ENCODE peak calls at places on chromosomes 5 and 9, in ten cellular contexts. G, F, Y, X, L, O, M, C, T and W are unnamed samples.

GRCh38 chr9:77011973-77012817 is 7.3 kb upstream of the FOXB2 start:
- DNase-seq in G (peak; percentile 76), F (peak; percentile 39), Y (peak; percentile 41), X (peak; percentile 47), L (peak; percentile 61), O (peak; percentile 48), M (no peak), C (peak; percentile 48), T (peak; percentile 5), W (peak; percentile 70)

GRCh38 chr9:4596165-4596922 is 65.8 kb upstream of the PLPP6 start:
- DNase-seq in G (no peak), F (no peak), Y (no peak), X (peak; percentile 33), L (no peak), O (peak; percentile 43), M (no peak), C (no peak), T (no peak), W (no peak)

GRCh38 chr9:93043122-93043521 is 15.4 kb upstream of the SUSD3 start:
- DNase-seq in G (no peak), F (no peak), Y (peak; percentile 45), X (no peak), L (no peak), O (no peak), M (no peak), C (no peak), T (no peak), W (no peak)

GRCh38 chr5:124599048-124599973 is 147.1 kb downstream of the ZNF608 start:
- DNase-seq in G (peak; percentile 35), F (no peak), Y (peak; percentile 41), X (no peak), L (peak; percentile 83), O (peak; percentile 5), M (no peak), C (peak; percentile 4), T (no peak), W (no peak)

GRCh38 chr5:177349762-177350161 is 1.7 kb downstream of the LMAN2 start:
- DNase-seq in G (no peak), F (no peak), Y (no peak), X (no peak), L (no peak), O (no peak), M (no peak), C (no peak), T (no peak), W (no peak)

GRCh38 chr9:119986205-119986604 is 593.8 kb downstream of the CDK5RAP2 start:
- DNase-seq in G (no peak), F (no peak), Y (no peak), X (no peak), L (no peak), O (no peak), M (no peak), C (no peak), T (no peak), W (no peak)

GRCh38 chr9:95316794-95317118 is 753 bp downstream of the FANCC start:
- DNase-seq in G (peak; percentile 81), F (peak; percentile 47), Y (no peak), X (no peak), L (peak; percentile 90), O (peak; percentile 64), M (peak; percentile 70), C (peak; percentile 70), T (no peak), W (peak; percentile 81)

GRCh38 chr9:127162046-127162445 is 39.6 kb upstream of the ANGPTL2 start:
- DNase-seq in G (no peak), F (no peak), Y (no peak), X (no peak), L (no peak), O (no peak), M (peak; percentile 12), C (no peak), T (no peak), W (no peak)

GRCh38 chr5:143435207-143435657 is 31.7 kb upstream of the NR3C1 start:
- DNase-seq in G (no peak), F (no peak), Y (peak; percentile 73), X (peak; percentile 5), L (no peak), O (no peak), M (no peak), C (no peak), T (no peak), W (no peak)

GRCh38 chr5:83570916-83571315 is 99.4 kb downstream of the VCAN start:
- DNase-seq in G (no peak), F (no peak), Y (no peak), X (no peak), L (no peak), O (peak; percentile 46), M (no peak), C (no peak), T (no peak), W (no peak)

GRCh38 chr5:137415231-137415681 is 83.9 kb downstream of the SPOCK1 start:
- DNase-seq in G (no peak), F (no peak), Y (no peak), X (no peak), L (no peak), O (peak; percentile 87), M (no peak), C (peak; percentile 74), T (no peak), W (no peak)

GRCh38 chr5:174010365-174010764 is 21.4 kb downstream of the C5orf47 start:
- DNase-seq in G (no peak), F (no peak), Y (no peak), X (no peak), L (no peak), O (no peak), M (no peak), C (no peak), T (no peak), W (no peak)

GRCh38 chr9:123217148-123217585 is 51.2 kb downstream of the STRBP start:
- DNase-seq in G (no peak), F (no peak), Y (no peak), X (no peak), L (no peak), O (peak; percentile 38), M (no peak), C (no peak), T (no peak), W (no peak)

GRCh38 chr5:56896761-56897160 is 12.6 kb upstream of the SETD9 start:
- DNase-seq in G (no peak), F (no peak), Y (no peak), X (no peak), L (no peak), O (no peak), M (no peak), C (no peak), T (no peak), W (no peak)

GRCh38 chr5:1185652-1186350 is 15.6 kb upstream of the SLC6A19 start:
- DNase-seq in G (peak; percentile 68), F (peak; percentile 6), Y (no peak), X (no peak), L (no peak), O (no peak), M (no peak), C (no peak), T (no peak), W (peak; percentile 42)

GRCh38 chr9:108101410-108101809 is 611.8 kb upstream of the KLF4 start:
- DNase-seq in G (no peak), F (no peak), Y (no peak), X (no peak), L (no peak), O (no peak), M (no peak), C (no peak), T (no peak), W (no peak)

GRCh38 chr5:32865475-32865874 is 154.4 kb downstream of the NPR3 start:
- DNase-seq in G (no peak), F (no peak), Y (no peak), X (no peak), L (no peak), O (peak; percentile 74), M (no peak), C (peak; percentile 24), T (no peak), W (no peak)

GRCh38 chr5:83563631-83564030 is 92.1 kb downstream of the VCAN start:
- DNase-seq in G (peak; percentile 63), F (no peak), Y (no peak), X (no peak), L (no peak), O (no peak), M (no peak), C (no peak), T (no peak), W (no peak)

GRCh38 chr9:106403081-106403480 is 459.9 kb upstream of the ZNF462 start:
- DNase-seq in G (peak; percentile 30), F (no peak), Y (no peak), X (no peak), L (peak; percentile 51), O (no peak), M (no peak), C (peak; percentile 54), T (no peak), W (no peak)

GRCh38 chr5:142145106-142145900 is 36.7 kb downstream of the NDFIP1 start:
- DNase-seq in G (peak; percentile 83), F (peak; percentile 42), Y (peak; percentile 30), X (peak; percentile 42), L (peak; percentile 73), O (peak; percentile 83), M (peak; percentile 72), C (peak; percentile 77), T (peak; percentile 40), W (no peak)